ENCODE peak calls at places on chromosomes 4 and X, in eight cellular contexts. One of them, this sample, is unnamed. For H3K36me3, the result is how much of the 10 kb centered on the place peaks cover.

GRCh38 chr4:145936142-145937020 is 2.2 kb downstream of the ZNF827 start:
- DNase-seq in endothelial cell of umbilical vein: peak
- DNase-seq in H1: peak
- DNase-seq in neural progenitor cell: peak
- DNase-seq in PC-3: peak
- DNase-seq in HCT116: no peak
- DNase-seq in fibroblast of lung: peak
- DNase-seq in GM23248: peak
- DNase-seq in this sample: peak

GRCh38 chr4:5572114-5572513 is 136.2 kb downstream of the EVC2 start:
- DNase-seq in endothelial cell of umbilical vein: no peak
- DNase-seq in H1: no peak
- DNase-seq in HCT116: no peak
- DNase-seq in PC-3: peak
- DNase-seq in GM23248: peak
- DNase-seq in neural progenitor cell: peak
- DNase-seq in fibroblast of lung: peak
- DNase-seq in this sample: peak

GRCh38 chr4:83378426-83378825 is 43.8 kb upstream of the HPSE start:
- DNase-seq in PC-3: no peak
- DNase-seq in fibroblast of lung: no peak
- DNase-seq in GM23248: no peak
- DNase-seq in HCT116: no peak
- DNase-seq in endothelial cell of umbilical vein: no peak
- DNase-seq in neural progenitor cell: peak
- DNase-seq in H1: no peak
- DNase-seq in this sample: no peak

GRCh38 chr4:41622816-41623215 is 84.9 kb downstream of the LIMCH1 start:
- DNase-seq in PC-3: no peak
- DNase-seq in H1: no peak
- DNase-seq in fibroblast of lung: no peak
- DNase-seq in neural progenitor cell: no peak
- DNase-seq in HCT116: no peak
- DNase-seq in GM23248: no peak
- DNase-seq in endothelial cell of umbilical vein: no peak
- DNase-seq in this sample: no peak

GRCh38 chr4:97028785-97029184 is 1114.5 kb downstream of the STPG2 start:
- DNase-seq in fibroblast of lung: no peak
- DNase-seq in PC-3: no peak
- DNase-seq in endothelial cell of umbilical vein: no peak
- DNase-seq in HCT116: no peak
- DNase-seq in neural progenitor cell: no peak
- DNase-seq in H1: no peak
- DNase-seq in GM23248: no peak
- DNase-seq in this sample: no peak

GRCh38 chr4:186948361-186949291 is 225.0 kb upstream of the FAT1 start:
- DNase-seq in neural progenitor cell: peak
- DNase-seq in fibroblast of lung: peak
- DNase-seq in PC-3: peak
- DNase-seq in H1: peak
- DNase-seq in GM23248: peak
- DNase-seq in HCT116: no peak
- DNase-seq in endothelial cell of umbilical vein: no peak
- DNase-seq in this sample: no peak

GRCh38 chr4:156635046-156635445 is 336.6 kb downstream of the PDGFC start:
- DNase-seq in neural progenitor cell: no peak
- DNase-seq in endothelial cell of umbilical vein: no peak
- DNase-seq in fibroblast of lung: peak
- DNase-seq in H1: no peak
- DNase-seq in GM23248: no peak
- DNase-seq in PC-3: no peak
- DNase-seq in HCT116: no peak
- DNase-seq in this sample: no peak

GRCh38 chrX:129678176-129678880 is 23.6 kb upstream of the APLN start:
- DNase-seq in PC-3: peak
- DNase-seq in fibroblast of lung: peak
- DNase-seq in endothelial cell of umbilical vein: peak
- DNase-seq in neural progenitor cell: peak
- DNase-seq in HCT116: no peak
- DNase-seq in GM23248: peak
- DNase-seq in H1: no peak
- DNase-seq in this sample: no peak

GRCh38 chr4:162952232-162952631 is 214.5 kb downstream of the NAF1 start:
- DNase-seq in neural progenitor cell: no peak
- DNase-seq in HCT116: peak
- DNase-seq in endothelial cell of umbilical vein: no peak
- DNase-seq in fibroblast of lung: peak
- DNase-seq in PC-3: peak
- DNase-seq in H1: no peak
- DNase-seq in GM23248: no peak
- DNase-seq in this sample: peak

GRCh38 chr4:111722321-111722720 is 422.9 kb upstream of the FAM241A start:
- DNase-seq in PC-3: no peak
- DNase-seq in HCT116: no peak
- DNase-seq in GM23248: no peak
- DNase-seq in fibroblast of lung: no peak
- DNase-seq in endothelial cell of umbilical vein: no peak
- DNase-seq in neural progenitor cell: no peak
- DNase-seq in H1: no peak
- DNase-seq in this sample: no peak

GRCh38 chr4:181952478-181952877 is 290.7 kb upstream of the TENM3 start:
- DNase-seq in HCT116: no peak
- DNase-seq in PC-3: peak
- DNase-seq in fibroblast of lung: peak
- DNase-seq in H1: no peak
- DNase-seq in endothelial cell of umbilical vein: peak
- DNase-seq in neural progenitor cell: peak
- DNase-seq in GM23248: peak
- DNase-seq in this sample: peak

GRCh38 chrX:154779261-154779660 is 16.6 kb downstream of the DKC1 start:
- DNase-seq in GM23248: peak
- DNase-seq in neural progenitor cell: no peak
- DNase-seq in fibroblast of lung: peak
- DNase-seq in PC-3: peak
- DNase-seq in HCT116: no peak
- DNase-seq in endothelial cell of umbilical vein: no peak
- DNase-seq in H1: no peak
- DNase-seq in this sample: no peak

GRCh38 chr4:174069848-174070330 is 213.6 kb downstream of the FBXO8 start:
- DNase-seq in neural progenitor cell: no peak
- DNase-seq in HCT116: no peak
- DNase-seq in fibroblast of lung: no peak
- DNase-seq in H1: no peak
- DNase-seq in GM23248: no peak
- DNase-seq in PC-3: no peak
- DNase-seq in endothelial cell of umbilical vein: peak
- DNase-seq in this sample: no peak

GRCh38 chrX:133923113-133923512 is 62.3 kb downstream of the GPC3 start:
- DNase-seq in endothelial cell of umbilical vein: no peak
- DNase-seq in neural progenitor cell: no peak
- DNase-seq in H1: no peak
- DNase-seq in fibroblast of lung: no peak
- DNase-seq in GM23248: peak
- DNase-seq in HCT116: no peak
- DNase-seq in PC-3: no peak
- DNase-seq in this sample: no peak

GRCh38 chr4:107719211-107719926 is 665 bp downstream of the PAPSS1 start:
- DNase-seq in fibroblast of lung: peak
- DNase-seq in HCT116: no peak
- DNase-seq in H1: no peak
- DNase-seq in GM23248: peak
- DNase-seq in endothelial cell of umbilical vein: peak
- DNase-seq in PC-3: peak
- DNase-seq in neural progenitor cell: no peak
- DNase-seq in this sample: peak

GRCh38 chr4:113659127-113659526 is 102.4 kb downstream of the CAMK2D start:
- DNase-seq in fibroblast of lung: no peak
- DNase-seq in HCT116: no peak
- DNase-seq in GM23248: no peak
- DNase-seq in neural progenitor cell: no peak
- DNase-seq in PC-3: no peak
- DNase-seq in H1: no peak
- DNase-seq in endothelial cell of umbilical vein: no peak
- DNase-seq in this sample: no peak

GRCh38 chr4:113653871-113654270 is 107.7 kb downstream of the CAMK2D start:
- DNase-seq in H1: no peak
- DNase-seq in HCT116: no peak
- DNase-seq in PC-3: no peak
- DNase-seq in GM23248: no peak
- DNase-seq in fibroblast of lung: no peak
- DNase-seq in neural progenitor cell: no peak
- DNase-seq in endothelial cell of umbilical vein: no peak
- DNase-seq in this sample: no peak

DNA sequence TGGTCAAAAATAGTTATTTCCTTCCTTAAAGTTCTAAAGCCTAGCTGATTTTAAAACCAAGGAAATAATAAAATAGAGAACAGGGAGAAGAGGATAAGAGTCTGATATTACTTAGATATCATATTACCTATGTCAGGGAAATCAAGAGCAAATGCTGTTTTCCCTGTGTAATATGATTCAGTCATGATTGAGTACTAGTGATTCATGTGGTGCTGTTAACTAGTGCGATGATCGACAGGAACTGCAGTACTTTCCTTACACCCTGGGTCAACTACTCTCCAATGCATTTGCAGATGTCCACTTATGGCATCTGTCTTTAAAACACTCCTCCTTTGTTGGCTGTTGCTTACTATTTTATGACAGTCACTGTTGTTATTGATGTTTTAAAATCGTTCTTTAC is 103.7 kb downstream of the CAMK2D start:
- DNase-seq in GM23248: peak
- DNase-seq in HCT116: no peak
- DNase-seq in endothelial cell of umbilical vein: peak
- DNase-seq in neural progenitor cell: no peak
- DNase-seq in PC-3: peak
- DNase-seq in H1: no peak
- DNase-seq in fibroblast of lung: peak
- DNase-seq in this sample: peak
- H3K36me3 ChIP-seq in GM23248: under half
- H3K36me3 ChIP-seq in HCT116: under half
- H3K36me3 ChIP-seq in endothelial cell of umbilical vein: under half
- H3K36me3 ChIP-seq in neural progenitor cell: under half
- H3K36me3 ChIP-seq in PC-3: under half
- H3K36me3 ChIP-seq in H1: under half
- H3K36me3 ChIP-seq in fibroblast of lung: under half
- H3K36me3 ChIP-seq in this sample: under half

GRCh38 chr4:148444296-148445070 is 2.3 kb upstream of the NR3C2 start:
- DNase-seq in endothelial cell of umbilical vein: peak
- DNase-seq in HCT116: no peak
- DNase-seq in fibroblast of lung: peak
- DNase-seq in neural progenitor cell: peak
- DNase-seq in H1: peak
- DNase-seq in PC-3: peak
- DNase-seq in GM23248: peak
- DNase-seq in this sample: peak
- TF ChIP-seq EZH2 in endothelial cell of umbilical vein: no peak
- TF ChIP-seq EZH2 in HCT116: no peak
- TF ChIP-seq EZH2 in fibroblast of lung: no peak
- TF ChIP-seq EZH2 in neural progenitor cell: peak
- TF ChIP-seq EZH2 in H1: peak
- TF ChIP-seq EZH2 in PC-3: no peak
- TF ChIP-seq EZH2 in GM23248: peak
- TF ChIP-seq EZH2 in this sample: peak

GRCh38 chr4:98626350-98626749 is 32.1 kb downstream of the TSPAN5 start:
- DNase-seq in H1: no peak
- DNase-seq in fibroblast of lung: peak
- DNase-seq in HCT116: peak
- DNase-seq in PC-3: peak
- DNase-seq in GM23248: peak
- DNase-seq in endothelial cell of umbilical vein: peak
- DNase-seq in neural progenitor cell: no peak
- DNase-seq in this sample: peak

GRCh38 chr4:98625920-98626319 is 32.5 kb downstream of the TSPAN5 start:
- DNase-seq in endothelial cell of umbilical vein: no peak
- DNase-seq in H1: no peak
- DNase-seq in fibroblast of lung: no peak
- DNase-seq in PC-3: no peak
- DNase-seq in GM23248: peak
- DNase-seq in neural progenitor cell: no peak
- DNase-seq in HCT116: peak
- DNase-seq in this sample: peak

GRCh38 chr4:98624642-98625041 is 33.8 kb downstream of the TSPAN5 start:
- DNase-seq in neural progenitor cell: no peak
- DNase-seq in endothelial cell of umbilical vein: no peak
- DNase-seq in fibroblast of lung: no peak
- DNase-seq in GM23248: no peak
- DNase-seq in H1: no peak
- DNase-seq in PC-3: no peak
- DNase-seq in HCT116: no peak
- DNase-seq in this sample: no peak

GRCh38 chr4:98624144-98624543 is 34.3 kb downstream of the TSPAN5 start:
- DNase-seq in H1: no peak
- DNase-seq in neural progenitor cell: no peak
- DNase-seq in PC-3: no peak
- DNase-seq in HCT116: no peak
- DNase-seq in fibroblast of lung: no peak
- DNase-seq in endothelial cell of umbilical vein: no peak
- DNase-seq in GM23248: no peak
- DNase-seq in this sample: no peak

DNA sequence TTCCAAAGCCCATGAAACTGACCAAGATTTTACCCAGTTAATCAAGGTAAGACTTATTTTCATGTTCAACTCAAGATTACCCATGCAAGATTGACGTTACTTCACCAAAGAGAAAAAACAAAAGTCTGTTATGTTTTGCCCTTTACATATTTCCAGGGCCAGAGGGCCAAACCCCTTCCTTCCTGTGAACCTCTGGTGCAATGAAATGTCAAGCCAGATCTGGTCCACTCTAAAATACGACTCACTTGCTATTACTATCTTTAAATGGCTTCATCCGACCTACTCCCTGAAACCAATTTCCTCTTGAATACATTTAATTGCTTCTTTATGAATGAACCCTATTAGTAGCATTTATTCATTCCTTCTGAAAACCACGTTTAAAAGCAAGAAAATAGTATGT is 33.0 kb downstream of the TSPAN5 start:
- DNase-seq in fibroblast of lung: no peak
- DNase-seq in GM23248: peak
- DNase-seq in neural progenitor cell: no peak
- DNase-seq in PC-3: peak
- DNase-seq in H1: no peak
- DNase-seq in endothelial cell of umbilical vein: peak
- DNase-seq in HCT116: no peak
- DNase-seq in this sample: peak
- H3K9ac ChIP-seq in fibroblast of lung: no peak
- H3K9ac ChIP-seq in GM23248: no peak
- H3K9ac ChIP-seq in neural progenitor cell: no peak
- H3K9ac ChIP-seq in PC-3: peak
- H3K9ac ChIP-seq in H1: no peak
- H3K9ac ChIP-seq in endothelial cell of umbilical vein: no peak
- H3K9ac ChIP-seq in HCT116: peak
- H3K9ac ChIP-seq in this sample: no peak

DNA sequence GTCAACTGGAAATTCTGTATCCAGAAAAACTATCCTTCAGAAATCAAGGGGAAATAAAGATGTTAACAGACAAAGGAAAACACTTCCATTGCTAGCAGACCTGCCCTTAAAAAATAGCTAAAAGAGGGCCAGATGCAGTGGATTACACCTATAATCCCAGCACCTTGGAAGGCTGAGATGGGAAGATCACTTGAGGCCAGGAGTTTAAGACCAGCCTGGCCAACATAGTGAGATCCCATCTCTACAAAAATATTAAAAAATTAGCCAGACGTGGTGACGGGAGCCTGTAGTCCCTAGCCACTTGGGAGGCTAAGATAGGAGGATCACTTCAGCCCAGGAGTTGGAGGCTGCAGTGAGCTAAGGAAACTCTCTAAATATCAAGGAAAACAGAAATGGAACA is 67.4 kb downstream of the CNOT6L start:
- DNase-seq in neural progenitor cell: no peak
- DNase-seq in H1: no peak
- DNase-seq in HCT116: no peak
- DNase-seq in endothelial cell of umbilical vein: no peak
- DNase-seq in GM23248: no peak
- DNase-seq in PC-3: no peak
- DNase-seq in fibroblast of lung: no peak
- DNase-seq in this sample: no peak
- H3K36me3 ChIP-seq in neural progenitor cell: under half
- H3K36me3 ChIP-seq in H1: under half
- H3K36me3 ChIP-seq in HCT116: under half
- H3K36me3 ChIP-seq in endothelial cell of umbilical vein: under half
- H3K36me3 ChIP-seq in GM23248: under half
- H3K36me3 ChIP-seq in PC-3: under half
- H3K36me3 ChIP-seq in fibroblast of lung: under half
- H3K36me3 ChIP-seq in this sample: under half